ENCODE peak calls at places on chromosomes 6 and 20, in four cellular contexts. W, D, E and O are unnamed samples.

GRCh38 chr6:156949376-156949775 is 172.2 kb downstream of the ARID1B start:
- DNase-seq in E (no peak), D (no peak), W (peak), O (peak)

GRCh38 chr6:33668914-33669313 is 42.6 kb downstream of the UQCC2 start:
- DNase-seq in E (peak), W (no peak), D (no peak), O (peak)

GRCh38 chr6:160111812-160112211 is 9.8 kb upstream of the SLC22A1 start:
- DNase-seq in E (peak), D (no peak), W (no peak), O (no peak)

GRCh38 chr6:100217225-100217624 is 223.2 kb upstream of the MCHR2 start:
- DNase-seq in D (no peak), W (no peak), E (no peak), O (no peak)

GRCh38 chr20:57883761-57884160 is 173.9 kb upstream of the PMEPA1 start:
- DNase-seq in D (peak), E (no peak), W (no peak), O (no peak)

GRCh38 chr6:113674075-113674474 is 183.1 kb upstream of the MARCKS start:
- DNase-seq in W (no peak), E (no peak), D (no peak), O (no peak)

GRCh38 chr20:46060301-46060881 is 29.4 kb downstream of the NCOA5 start:
- DNase-seq in W (no peak), E (no peak), D (no peak), O (no peak)

GRCh38 chr6:166839006-166839405 is 117.3 kb downstream of the RNASET2 start:
- DNase-seq in E (no peak), D (no peak), W (no peak), O (no peak)

GRCh38 chr6:34816635-34817301 is 24.9 kb downstream of the BLTP3A start:
- DNase-seq in D (no peak), W (no peak), E (no peak), O (no peak)

GRCh38 chr6:36780517-36781210 is 58.6 kb downstream of the CPNE5 start:
- DNase-seq in D (no peak), W (no peak), E (no peak), O (no peak)

GRCh38 chr6:147559016-147559415 is 50.5 kb downstream of the SAMD5 start:
- DNase-seq in W (no peak), E (no peak), D (no peak), O (no peak)

GRCh38 chr6:47117314-47117713 is 75.2 kb upstream of the ADGRF1 start:
- DNase-seq in D (no peak), W (no peak), E (no peak), O (no peak)

GRCh38 chr20:62804632-62805364 is at the start of gene OGFR:
- DNase-seq in W (no peak), D (peak), E (peak), O (peak)

GRCh38 chr20:17620371-17621228 is 50.7 kb downstream of the DSTN start:
- DNase-seq in E (peak), W (no peak), D (peak), O (no peak)

GRCh38 chr6:158686791-158687381 is 37.0 kb downstream of the SYTL3 start:
- DNase-seq in E (no peak), D (no peak), W (no peak), O (no peak)

GRCh38 chr20:12287575-12287974 is 369.9 kb downstream of the BTBD3 start:
- DNase-seq in W (no peak), E (no peak), D (no peak), O (no peak)

GRCh38 chr6:79544299-79544927 is 7.2 kb upstream of the LCA5 start:
- DNase-seq in W (no peak), E (no peak), D (no peak), O (no peak)

GRCh38 chr6:73418081-73418741 is 23.6 kb downstream of the DDX43 start:
- DNase-seq in E (no peak), D (no peak), W (no peak), O (no peak)

GRCh38 chr6:83815631-83816030 is 37.5 kb upstream of the RIPPLY2 start:
- DNase-seq in E (no peak), D (no peak), W (no peak), O (peak)

GRCh38 chr6:95768539-95768938 is 191.2 kb downstream of the MANEA start:
- DNase-seq in E (peak), W (no peak), D (no peak), O (no peak)

GRCh38 chr6:142842423-142843261 is 102.3 kb downstream of the HIVEP2 start:
- DNase-seq in W (no peak), D (no peak), E (no peak), O (no peak)

GRCh38 chr20:35739294-35740163 is 2.5 kb downstream of the RBM39 start:
- DNase-seq in W (no peak), D (no peak), E (no peak), O (no peak)

GRCh38 chr6:16301511-16301910 is 63.1 kb downstream of the GMPR start:
- DNase-seq in E (no peak), D (no peak), W (no peak), O (no peak)

GRCh38 chr6:73797861-73798260 is 101.9 kb downstream of the CD109 start:
- DNase-seq in D (no peak), W (no peak), E (no peak), O (no peak)

GRCh38 chr20:59645316-59645715 is 41.0 kb downstream of the PHACTR3 start:
- DNase-seq in W (no peak), E (peak), D (peak), O (no peak)

GRCh38 chr6:67190733-67191132 is 1444.3 kb upstream of the ADGRB3 start:
- DNase-seq in E (no peak), W (no peak), D (no peak), O (no peak)

GRCh38 chr6:162785632-162786242 is 58.0 kb downstream of the PACRG start:
- DNase-seq in D (no peak), W (no peak), E (no peak), O (no peak)

GRCh38 chr20:39066464-39066863 is 104.3 kb downstream of the DHX35 start:
- DNase-seq in W (no peak), D (no peak), E (peak), O (no peak)

GRCh38 chr20:62472020-62472342 is 3.8 kb downstream of the GATA5 start:
- DNase-seq in E (no peak), W (no peak), D (no peak), O (no peak)

GRCh38 chr6:111843347-111844147 is 29.7 kb downstream of the FYN start:
- DNase-seq in E (no peak), D (no peak), W (no peak), O (no peak)

GRCh38 chr20:11810316-11811130 is 107.2 kb upstream of the BTBD3 start:
- DNase-seq in D (no peak), E (no peak), W (no peak), O (peak)

GRCh38 chr6:105515054-105515453 is 112.2 kb upstream of the PREP start:
- DNase-seq in W (no peak), D (no peak), E (no peak), O (no peak)

GRCh38 chr6:111604259-111605099 is 1.2 kb downstream of the TRAF3IP2 start:
- DNase-seq in E (no peak), W (no peak), D (peak), O (peak)

GRCh38 chr20:38143238-38143645 is 21.8 kb downstream of the TGM2 start:
- DNase-seq in W (no peak), E (no peak), D (no peak), O (peak)

DNA sequence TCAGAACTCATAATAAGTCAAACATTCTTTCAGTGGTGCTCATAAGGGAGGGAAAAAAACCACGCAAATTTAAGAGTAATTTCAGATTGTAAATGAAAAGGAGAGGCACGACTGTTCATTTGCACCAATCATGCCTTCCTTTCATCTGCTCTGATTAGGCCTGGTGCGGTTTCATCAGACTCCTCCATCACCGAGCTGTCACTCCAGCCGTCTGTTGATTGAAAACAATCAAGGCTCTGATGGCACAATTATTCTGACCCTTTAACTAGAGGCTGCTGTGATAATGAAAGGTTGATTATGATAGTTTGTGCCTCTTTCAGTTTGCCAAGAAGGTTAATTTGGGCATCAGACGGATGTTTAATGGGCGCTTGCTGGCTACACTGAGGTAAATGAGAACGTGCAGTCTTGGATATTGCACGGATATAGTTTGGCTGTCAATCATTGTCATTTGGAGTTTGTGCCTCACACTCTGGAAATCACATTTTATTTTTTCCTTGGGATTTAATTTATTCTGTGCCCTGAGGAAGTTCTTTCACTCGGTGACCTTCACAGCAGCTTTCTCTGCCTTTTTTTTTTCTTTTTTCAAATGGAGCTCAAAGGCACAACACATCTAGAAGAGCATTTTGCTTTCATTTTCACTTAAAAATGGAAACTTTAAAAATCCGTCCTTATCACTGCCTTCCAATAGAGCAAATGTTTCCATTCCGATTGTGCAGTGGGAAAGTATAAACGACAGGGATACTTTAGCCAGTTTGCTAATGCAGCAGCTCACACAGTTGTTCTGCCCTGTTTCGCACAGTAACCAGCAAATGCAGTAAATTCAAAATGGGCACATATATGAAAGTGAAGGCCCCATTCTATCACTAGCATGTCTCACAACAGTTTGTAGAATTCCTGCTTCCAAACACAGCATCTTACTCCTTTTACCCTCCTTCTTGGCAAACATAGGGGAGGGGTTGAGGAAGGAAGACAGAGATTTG is 172.8 kb downstream of the KLHL32 start:
- DNase-seq in D (no peak), E (no peak), W (no peak), O (no peak)
- H3K27ac ChIP-seq in D (no peak), E (no peak), W (no peak), O (no peak)

GRCh38 chr6:97687916-97688315 is 404.9 kb upstream of the MMS22L start:
- DNase-seq in E (no peak), W (no peak), D (no peak), O (no peak)

DNA sequence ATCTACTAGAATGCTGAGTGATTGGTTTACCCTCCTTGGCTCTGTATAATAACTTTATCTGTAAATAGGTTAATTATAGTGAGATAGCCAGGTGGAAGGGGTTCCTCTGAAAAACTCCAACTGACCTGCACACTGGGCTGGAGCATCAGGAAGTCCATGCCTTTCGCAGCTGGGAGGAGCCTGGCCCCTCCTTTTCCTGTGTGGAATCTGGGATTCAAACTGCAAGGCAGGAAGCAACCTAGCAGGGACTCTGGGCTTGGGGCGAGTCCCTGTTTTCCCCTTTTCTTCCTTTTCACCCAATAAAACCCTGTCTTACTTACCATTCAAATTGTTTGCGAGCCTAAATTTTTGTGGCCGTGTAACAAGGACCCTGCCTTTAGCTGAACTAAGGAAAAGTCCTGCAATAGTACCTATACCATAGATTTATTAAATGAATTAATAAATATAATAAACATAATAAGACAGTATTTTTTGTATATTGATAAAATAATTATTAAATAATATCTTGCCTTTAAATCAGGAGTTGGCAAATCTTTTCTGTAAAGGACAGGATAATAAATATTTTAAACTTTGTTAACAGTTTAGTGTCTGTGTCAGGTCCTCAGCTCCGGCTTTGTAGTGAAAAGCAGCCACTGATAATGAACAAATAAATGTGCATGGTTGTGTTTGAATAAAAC is 406.2 kb upstream of the MMS22L start:
- DNase-seq in D (no peak), E (peak), W (no peak), O (no peak)
- TF ChIP-seq CTCF in D (no peak), E (no peak), W (no peak), O (no peak)

GRCh38 chr6:125985522-125985921 is 818 bp upstream of the TRMT11 start:
- DNase-seq in W (no peak), E (no peak), D (no peak), O (no peak)

GRCh38 chr6:125981566-125982185 is 4.7 kb upstream of the TRMT11 start:
- DNase-seq in D (no peak), E (no peak), W (no peak), O (no peak)

GRCh38 chr6:125984311-125984710 is 2.0 kb upstream of the TRMT11 start:
- DNase-seq in W (no peak), D (no peak), E (no peak), O (no peak)

GRCh38 chr6:125985967-125986294 is 409 bp upstream of the TRMT11 start:
- DNase-seq in E (no peak), W (no peak), D (no peak), O (no peak)

GRCh38 chr6:125983246-125983945 is 2.9 kb upstream of the TRMT11 start:
- DNase-seq in W (no peak), E (no peak), D (no peak), O (no peak)
- H3K27ac ChIP-seq in W (no peak), E (no peak), D (no peak), O (no peak)

GRCh38 chr6:4125500-4125899 is 9.9 kb downstream of the ECI2 start:
- DNase-seq in D (no peak), W (no peak), E (no peak), O (no peak)

GRCh38 chr6:4124361-4124760 is 11.0 kb downstream of the ECI2 start:
- DNase-seq in W (no peak), E (no peak), D (no peak), O (no peak)

GRCh38 chr6:4128748-4129147 is 6.6 kb downstream of the ECI2 start:
- DNase-seq in W (no peak), E (no peak), D (no peak), O (no peak)

GRCh38 chr6:4128072-4128471 is 7.3 kb downstream of the ECI2 start:
- DNase-seq in D (no peak), W (no peak), E (no peak), O (no peak)

GRCh38 chr6:4125933-4126864 is 9.2 kb downstream of the ECI2 start:
- DNase-seq in W (peak), E (no peak), D (no peak), O (peak)
- TF ChIP-seq CTCF in W (peak), E (peak), D (no peak), O (no peak)